ENCODE peak calls at places on chromosomes 2 and 18, in nine cellular contexts. T is mammary epithelial cell, F is left lung, R is cardiac muscle cell, A is amniotic stem cell, O is fibroblast of mammary gland, M is GM12865, K is midbrain, E is hypothalamus. S is an unnamed sample.
A peak's percentile ranks its signal among the peaks of the same experiment; 100 is the strongest.

GRCh38 chr2:235495373-235496238 is 1.8 kb downstream of the AGAP1 start:
- DNase-seq in T (peak; percentile 29), F (no peak), R (no peak), A (no peak), O (peak; percentile 10), M (no peak), K (no peak), E (peak; percentile 38), S (no peak)

GRCh38 chr2:7510353-7510752 is 593.1 kb downstream of the RNF144A start:
- DNase-seq in T (no peak), F (no peak), R (no peak), A (no peak), O (no peak), M (no peak), K (no peak), E (no peak), S (no peak)

GRCh38 chr2:45382744-45383143 is 228.3 kb downstream of the SRBD1 start:
- DNase-seq in T (peak; percentile 3), F (no peak), R (no peak), A (no peak), O (peak; percentile 53), M (no peak), K (no peak), E (no peak), S (no peak)

GRCh38 chr18:61842146-61842545 is 50.7 kb downstream of the RNF152 start:
- DNase-seq in T (no peak), F (no peak), R (no peak), A (no peak), O (no peak), M (peak; percentile 58), K (peak; percentile 43), E (peak; percentile 27), S (no peak)

GRCh38 chr2:100013892-100014677 is 128.3 kb downstream of the AFF3 start:
- DNase-seq in T (peak; percentile 42), F (peak; percentile 42), R (peak; percentile 33), A (peak; percentile 95), O (peak; percentile 92), M (no peak), K (no peak), E (no peak), S (peak; percentile 64)

GRCh38 chr18:13369756-13370510 is 151.4 kb downstream of the LDLRAD4 start:
- DNase-seq in T (no peak), F (no peak), R (no peak), A (no peak), O (peak; percentile 43), M (no peak), K (no peak), E (no peak), S (no peak)

GRCh38 chr18:3726241-3726951 is 276.4 kb downstream of the TGIF1 start:
- DNase-seq in T (no peak), F (no peak), R (no peak), A (no peak), O (no peak), M (no peak), K (no peak), E (no peak), S (no peak)

GRCh38 chr2:127932199-127932877 is 46.6 kb upstream of the AMMECR1L start:
- DNase-seq in T (peak; percentile 90), F (no peak), R (no peak), A (no peak), O (peak; percentile 93), M (no peak), K (no peak), E (no peak), S (no peak)

GRCh38 chr2:219446101-219446504 is 11.5 kb downstream of the SPEG start:
- DNase-seq in T (peak; percentile 67), F (no peak), R (no peak), A (no peak), O (peak; percentile 39), M (no peak), K (peak; percentile 15), E (peak; percentile 66), S (no peak)

GRCh38 chr2:68653538-68653982 is 10.2 kb downstream of the PROKR1 start:
- DNase-seq in T (peak; percentile 39), F (peak; percentile 43), R (no peak), A (no peak), O (peak; percentile 53), M (peak; percentile 69), K (no peak), E (no peak), S (peak; percentile 47)

GRCh38 chr2:215269397-215270117 is 42.3 kb upstream of the ATIC start:
- DNase-seq in T (peak; percentile 56), F (no peak), R (peak; percentile 82), A (peak; percentile 74), O (peak; percentile 82), M (peak; percentile 84), K (peak; percentile 83), E (peak; percentile 80), S (peak; percentile 61)

GRCh38 chr2:76953733-76954347 is 568.3 kb downstream of the LRRTM4 start:
- DNase-seq in T (peak; percentile 16), F (no peak), R (peak; percentile 84), A (no peak), O (peak; percentile 22), M (peak; percentile 60), K (peak; percentile 67), E (peak; percentile 45), S (no peak)

GRCh38 chr2:133765693-133766092 is 197.4 kb upstream of the NCKAP5 start:
- DNase-seq in T (no peak), F (no peak), R (no peak), A (no peak), O (no peak), M (no peak), K (peak; percentile 20), E (peak; percentile 26), S (no peak)

GRCh38 chr18:58962331-58962730 is 97.7 kb downstream of the ZNF532 start:
- DNase-seq in T (no peak), F (no peak), R (no peak), A (no peak), O (no peak), M (no peak), K (no peak), E (no peak), S (no peak)

GRCh38 chr2:201909348-201909747 is 103.0 kb downstream of the CDK15 start:
- DNase-seq in T (peak; percentile 53), F (no peak), R (no peak), A (peak; percentile 83), O (peak; percentile 76), M (no peak), K (no peak), E (no peak), S (no peak)

GRCh38 chr18:10453885-10454772 is at the start of gene APCDD1:
- DNase-seq in T (peak; percentile 11), F (peak; percentile 65), R (peak; percentile 86), A (no peak), O (no peak), M (no peak), K (peak; percentile 88), E (peak; percentile 84), S (no peak)

S was measured in right lobe of liver.